ENCODE peak calls at places on chromosome 17, in ten cellular contexts. R is foreskin keratinocyte, U is MM.1S, A is spleen, K is fibroblast of pulmonary artery, G is SK-N-SH, J is NB4, V is prostate gland, Y is AG09319, C is AG09309. O is an unnamed sample.

GRCh38 chr17:38881600-38882191 is 11.8 kb downstream of the LASP1 start:
- DNase-seq in A (no peak), U (no peak), R (no peak), G (peak), Y (no peak), C (no peak), K (peak), J (peak), V (no peak), O (no peak)

GRCh38 chr17:61410555-61411089 is 11.0 kb downstream of the TBX2 start:
- DNase-seq in G (peak), A (peak), Y (peak), V (no peak), C (no peak), J (peak), K (peak), U (peak), R (peak), O (no peak)

GRCh38 chr17:40106760-40107265 is 6.4 kb upstream of the NR1D1 start:
- DNase-seq in G (no peak), K (peak), R (no peak), Y (no peak), V (no peak), J (peak), U (no peak), C (no peak), A (no peak), O (no peak)

GRCh38 chr17:12288007-12288406 is 267.3 kb downstream of the MAP2K4 start:
- DNase-seq in Y (no peak), U (no peak), A (no peak), J (no peak), G (no peak), C (no peak), R (no peak), K (no peak), V (no peak), O (no peak)

GRCh38 chr17:6456321-6456720 is 12.1 kb downstream of the PIMREG start:
- DNase-seq in V (no peak), J (no peak), G (no peak), A (peak), U (no peak), R (no peak), K (no peak), C (no peak), Y (no peak), O (no peak)

GRCh38 chr17:64455993-64456885 is 7.3 kb downstream of the MILR1 start:
- DNase-seq in C (no peak), Y (no peak), A (no peak), J (peak), K (no peak), G (no peak), U (peak), R (no peak), V (no peak), O (peak)

GRCh38 chr17:49086649-49087048 is 45.9 kb upstream of the B4GALNT2 start:
- DNase-seq in K (no peak), C (no peak), Y (no peak), G (no peak), V (no peak), A (no peak), R (no peak), U (no peak), J (no peak), O (no peak)

GRCh38 chr17:742147-742793 is 9.8 kb downstream of the GEMIN4 start:
- DNase-seq in Y (no peak), J (peak), R (no peak), G (no peak), C (no peak), A (no peak), U (no peak), V (no peak), K (no peak), O (no peak)

GRCh38 chr17:56098746-56099145 is 54.5 kb upstream of the ANKFN1 start:
- DNase-seq in C (no peak), K (no peak), Y (no peak), U (no peak), J (no peak), R (peak), A (no peak), G (no peak), V (peak), O (peak)

GRCh38 chr17:35640977-35641526 is 53.9 kb downstream of the AP2B1 start:
- DNase-seq in J (no peak), G (no peak), R (no peak), Y (no peak), A (no peak), K (no peak), U (no peak), V (no peak), C (no peak), O (no peak)

GRCh38 chr17:50198026-50198669 is 3.3 kb downstream of the COL1A1 start:
- DNase-seq in R (no peak), G (peak), U (peak), A (no peak), C (no peak), J (peak), Y (no peak), V (peak), K (peak), O (peak)

GRCh38 chr17:17943281-17943984 is 28.8 kb downstream of the TOM1L2 start:
- DNase-seq in V (no peak), U (no peak), C (no peak), K (no peak), A (no peak), Y (no peak), R (no peak), G (no peak), J (peak), O (no peak)
- TF ChIP-seq CTCF in V (no peak), U (no peak), C (no peak), K (no peak), A (no peak), Y (no peak), R (no peak), G (no peak), J (peak), O (no peak)

GRCh38 chr17:43368740-43369506 is 29.9 kb upstream of the ARL4D start:
- DNase-seq in C (no peak), J (peak), V (peak), G (peak), R (peak), A (peak), Y (peak), U (peak), K (peak), O (peak)
- TF ChIP-seq CTCF in C (no peak), J (no peak), V (no peak), G (peak), R (peak), A (no peak), Y (peak), U (no peak), K (peak), O (peak)

DNA sequence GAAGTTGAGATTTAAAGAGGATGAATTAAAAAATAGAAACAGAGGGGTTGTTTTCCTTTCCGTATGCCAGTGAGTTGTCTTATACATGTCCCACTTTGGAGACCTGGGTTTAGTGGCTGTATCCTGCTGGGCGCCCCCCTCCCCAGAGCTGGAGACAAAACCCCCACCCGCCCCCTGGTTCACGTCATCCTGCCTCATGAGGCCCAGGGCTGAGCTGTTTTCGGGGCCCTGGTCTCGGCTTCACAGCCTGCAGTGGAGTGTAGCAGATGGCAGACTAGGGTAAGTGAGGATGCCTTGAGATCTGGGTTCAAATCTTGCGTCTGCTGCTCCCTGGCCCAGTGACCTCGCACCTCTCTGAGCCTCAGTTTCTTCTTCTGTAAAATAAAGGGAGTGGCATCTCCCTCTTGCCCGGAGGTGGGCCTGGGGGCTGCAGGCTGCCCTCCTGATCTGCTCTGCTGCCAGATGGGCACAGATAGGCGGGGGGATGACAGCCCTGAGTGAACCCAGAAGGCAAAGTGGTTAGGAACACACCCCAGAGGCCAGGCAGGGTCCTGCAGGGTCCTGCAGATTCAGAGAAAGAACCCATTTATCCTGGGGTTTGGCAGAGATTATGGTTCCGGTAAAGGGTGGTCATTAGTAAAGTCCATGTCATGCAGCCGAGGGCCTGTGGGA is 45.1 kb downstream of the SOCS3 start:
- DNase-seq in A (no peak), J (no peak), K (no peak), V (no peak), Y (no peak), C (no peak), G (peak), R (no peak), U (no peak), O (no peak)
- TF ChIP-seq CTCF in A (no peak), J (peak), K (peak), V (no peak), Y (no peak), C (no peak), G (peak), R (no peak), U (peak), O (no peak)

GRCh38 chr17:8119575-8120519 is 1.5 kb upstream of the ALOXE3 start:
- DNase-seq in Y (peak), V (peak), K (peak), A (peak), J (peak), C (peak), R (peak), G (peak), U (peak), O (peak)

GRCh38 chr17:8121531-8122390 is 2.1 kb downstream of the HES7 start:
- DNase-seq in Y (no peak), V (peak), J (peak), K (peak), R (peak), G (peak), A (peak), U (peak), C (no peak), O (peak)

GRCh38 chr17:8122391-8122922 is 1.4 kb downstream of the HES7 start:
- DNase-seq in K (no peak), R (peak), J (peak), A (no peak), Y (no peak), C (no peak), G (no peak), U (no peak), V (no peak), O (no peak)

GRCh38 chr17:8118769-8119574 is 658 bp upstream of the ALOXE3 start:
- DNase-seq in R (peak), J (peak), C (no peak), A (peak), V (peak), Y (peak), G (peak), U (peak), K (peak), O (peak)

DNA sequence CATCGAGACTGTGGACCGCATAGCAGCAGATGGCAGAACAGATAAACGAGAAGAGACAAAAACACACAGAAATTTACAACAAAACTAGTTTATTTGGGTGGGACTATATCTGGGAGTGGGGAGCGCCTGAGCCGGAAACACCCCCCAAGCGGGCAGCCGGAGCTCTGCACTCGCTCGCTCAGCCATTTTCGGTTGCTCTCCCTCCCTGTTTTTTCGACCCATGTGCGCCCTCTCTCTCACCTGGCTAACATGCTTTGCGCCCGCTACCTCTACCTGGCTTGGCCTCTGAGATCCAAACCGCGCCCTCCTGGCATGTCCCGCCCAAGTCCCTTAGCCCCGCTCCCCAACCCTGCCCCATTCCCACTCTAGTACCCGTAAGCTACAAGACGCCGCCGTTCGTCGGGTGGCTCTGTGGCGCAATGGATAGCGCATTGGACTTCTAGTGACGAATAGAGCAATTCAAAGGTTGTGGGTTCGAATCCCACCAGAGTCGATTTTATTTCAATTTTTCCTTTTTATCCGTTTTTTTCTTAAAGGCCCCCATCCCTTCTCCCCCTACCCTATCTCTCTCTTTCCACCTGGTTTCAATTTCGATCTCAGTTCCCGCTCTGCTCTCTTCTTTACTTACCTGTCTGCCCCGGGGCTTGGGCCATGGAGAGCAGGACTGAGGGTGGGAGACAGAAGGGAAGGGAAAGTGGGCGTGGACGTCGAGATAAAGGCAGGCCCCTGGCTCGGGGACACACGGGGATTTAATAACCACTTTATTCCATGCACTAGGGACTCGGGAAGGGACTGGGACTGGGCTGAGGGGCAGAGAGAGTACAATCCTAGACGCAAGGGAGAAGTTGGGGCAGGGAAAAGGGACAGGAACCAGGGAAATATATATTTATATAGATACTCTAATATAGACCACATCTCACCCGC is 2.5 kb upstream of the ALOXE3 start:
- DNase-seq in J (peak), U (peak), G (peak), R (peak), A (peak), C (no peak), K (peak), Y (no peak), V (peak), O (peak)
- TF ChIP-seq CTCF in J (peak), U (peak), G (peak), R (peak), A (no peak), C (peak), K (peak), Y (peak), V (no peak), O (peak)

GRCh38 chr17:82022310-82022980 is at the start of gene CENPX:
- DNase-seq in J (no peak), C (no peak), A (peak), K (no peak), G (no peak), U (no peak), Y (no peak), V (no peak), R (no peak), O (no peak)

GRCh38 chr17:82019208-82019727 is 3.4 kb downstream of the CENPX start:
- DNase-seq in U (no peak), G (no peak), A (no peak), K (no peak), Y (no peak), C (no peak), R (no peak), V (no peak), J (no peak), O (no peak)

GRCh38 chr17:82019905-82020873 is 2.5 kb downstream of the CENPX start:
- DNase-seq in A (peak), K (peak), J (peak), G (peak), C (no peak), Y (no peak), R (no peak), U (peak), V (no peak), O (peak)

GRCh38 chr17:82021728-82022309 is 859 bp downstream of the CENPX start:
- DNase-seq in R (no peak), V (no peak), C (no peak), U (peak), A (no peak), K (no peak), G (no peak), J (no peak), Y (no peak), O (peak)

GRCh38 chr17:82020874-82021727 is 1.6 kb downstream of the CENPX start:
- DNase-seq in V (peak), A (no peak), C (peak), R (peak), J (peak), Y (peak), U (peak), G (peak), K (peak), O (peak)
- TF ChIP-seq CTCF in V (peak), A (peak), C (peak), R (peak), J (peak), Y (peak), U (peak), G (peak), K (peak), O (peak)